ENCODE peak calls at places on chromosomes 12 and 14, in eight cellular contexts. V, J, X, F, N, B, D and U are unnamed samples. For H3K4me1 and H3K9me3, the result is how much of the 10 kb centered on the place peaks cover.

GRCh38 chr12:72134934-72135333 is 137.2 kb upstream of the TRHDE start:
- DNase-seq in V (no peak), J (no peak), X (no peak), F (no peak), N (no peak), B (no peak), D (no peak), U (no peak)

GRCh38 chr14:23351681-23352505 is 794 bp downstream of the SLC22A17 start:
- DNase-seq in V (no peak), J (no peak), X (no peak), F (no peak), N (no peak), B (peak), D (no peak), U (no peak)

GRCh38 chr14:104841730-104842129 is 23.3 kb upstream of the CEP170B start:
- DNase-seq in V (no peak), J (no peak), X (no peak), F (no peak), N (no peak), B (no peak), D (no peak), U (no peak)

GRCh38 chr12:113387631-113388030 is 16.1 kb downstream of the SDS start:
- DNase-seq in V (no peak), J (no peak), X (no peak), F (no peak), N (no peak), B (no peak), D (no peak), U (no peak)

GRCh38 chr12:101564912-101565311 is 29.9 kb upstream of the MYBPC1 start:
- DNase-seq in V (no peak), J (no peak), X (no peak), F (no peak), N (no peak), B (no peak), D (no peak), U (no peak)

GRCh38 chr14:46048127-46048526 is 603.5 kb downstream of the RPL10L start:
- DNase-seq in V (no peak), J (peak), X (no peak), F (peak), N (no peak), B (peak), D (no peak), U (no peak)

GRCh38 chr14:93160353-93160801 is 24.3 kb downstream of the MOAP1 start:
- DNase-seq in V (no peak), J (peak), X (peak), F (peak), N (no peak), B (peak), D (no peak), U (no peak)

GRCh38 chr12:62882140-62882539 is 52.8 kb downstream of the PPM1H start:
- DNase-seq in V (no peak), J (no peak), X (no peak), F (no peak), N (no peak), B (no peak), D (no peak), U (no peak)

GRCh38 chr12:23098110-23099049 is 473.4 kb downstream of the ETNK1 start:
- DNase-seq in V (no peak), J (no peak), X (no peak), F (no peak), N (no peak), B (no peak), D (no peak), U (no peak)

GRCh38 chr14:98912655-98913054 is 359.3 kb downstream of the BCL11B start:
- DNase-seq in V (no peak), J (no peak), X (no peak), F (no peak), N (no peak), B (no peak), D (no peak), U (peak)

GRCh38 chr12:92362109-92362508 is 216.5 kb upstream of the BTG1 start:
- DNase-seq in V (no peak), J (no peak), X (no peak), F (no peak), N (no peak), B (no peak), D (no peak), U (no peak)

GRCh38 chr12:92357584-92358261 is 212.1 kb upstream of the BTG1 start:
- DNase-seq in V (no peak), J (no peak), X (no peak), F (no peak), N (no peak), B (no peak), D (no peak), U (no peak)

GRCh38 chr12:92360543-92360942 is 214.9 kb upstream of the BTG1 start:
- DNase-seq in V (no peak), J (no peak), X (no peak), F (no peak), N (no peak), B (no peak), D (no peak), U (peak)

GRCh38 chr12:92356405-92356804 is 210.8 kb upstream of the BTG1 start:
- DNase-seq in V (no peak), J (no peak), X (no peak), F (no peak), N (no peak), B (no peak), D (no peak), U (no peak)
- H3K4me1 ChIP-seq in V (under half), J (under half), X (under half), F (under half), N (under half), B (under half), D (under half), U (under half)

GRCh38 chr14:80215756-80216581 is 4.7 kb upstream of the DIO2 start:
- DNase-seq in V (no peak), J (no peak), X (peak), F (peak), N (no peak), B (no peak), D (peak), U (no peak)
- H3K27ac ChIP-seq in V (no peak), J (no peak), X (peak), F (peak), N (no peak), B (no peak), D (no peak), U (no peak)

GRCh38 chr14:105855893-105856675 is 329.7 kb downstream of the TMEM121 start:
- DNase-seq in V (no peak), J (no peak), X (no peak), F (no peak), N (peak), B (no peak), D (no peak), U (no peak)
- H3K9me3 ChIP-seq in V (under half), J (under half), X (under half), F (under half), N (under half), B (under half), D (under half), U (under half)

GRCh38 chr12:24997496-24997895 is 48.6 kb upstream of the BCAT1 start:
- DNase-seq in V (no peak), J (no peak), X (no peak), F (no peak), N (no peak), B (no peak), D (no peak), U (no peak)

GRCh38 chr12:24993756-24994155 is 44.9 kb upstream of the BCAT1 start:
- DNase-seq in V (no peak), J (no peak), X (no peak), F (no peak), N (no peak), B (no peak), D (no peak), U (no peak)

GRCh38 chr12:24997970-24998582 is 49.2 kb upstream of the BCAT1 start:
- DNase-seq in V (no peak), J (no peak), X (no peak), F (no peak), N (no peak), B (no peak), D (no peak), U (no peak)

GRCh38 chr12:24996820-24997219 is 47.9 kb upstream of the BCAT1 start:
- DNase-seq in V (no peak), J (no peak), X (no peak), F (no peak), N (no peak), B (no peak), D (no peak), U (no peak)

GRCh38 chr12:24996102-24996797 is 47.3 kb upstream of the BCAT1 start:
- DNase-seq in V (no peak), J (no peak), X (no peak), F (no peak), N (no peak), B (no peak), D (no peak), U (no peak)
- H3K4me1 ChIP-seq in V (under half), J (under half), X (under half), F (under half), N (under half), B (under half), D (under half), U (under half)

GRCh38 chr12:105256011-105256410 is 20.0 kb upstream of the APPL2 start:
- DNase-seq in V (no peak), J (no peak), X (no peak), F (peak), N (no peak), B (no peak), D (no peak), U (no peak)
- H3K27ac ChIP-seq in V (no peak), J (no peak), X (peak), F (no peak), N (peak), B (no peak), D (no peak), U (no peak)

GRCh38 chr14:25837431-25837950 is 760.3 kb downstream of the NOVA1 start:
- DNase-seq in V (no peak), J (no peak), X (no peak), F (no peak), N (no peak), B (no peak), D (no peak), U (no peak)
- H3K9me3 ChIP-seq in V (under half), J (under half), X (under half), F (under half), N (under half), B (under half), D (under half), U (under half)

DNA sequence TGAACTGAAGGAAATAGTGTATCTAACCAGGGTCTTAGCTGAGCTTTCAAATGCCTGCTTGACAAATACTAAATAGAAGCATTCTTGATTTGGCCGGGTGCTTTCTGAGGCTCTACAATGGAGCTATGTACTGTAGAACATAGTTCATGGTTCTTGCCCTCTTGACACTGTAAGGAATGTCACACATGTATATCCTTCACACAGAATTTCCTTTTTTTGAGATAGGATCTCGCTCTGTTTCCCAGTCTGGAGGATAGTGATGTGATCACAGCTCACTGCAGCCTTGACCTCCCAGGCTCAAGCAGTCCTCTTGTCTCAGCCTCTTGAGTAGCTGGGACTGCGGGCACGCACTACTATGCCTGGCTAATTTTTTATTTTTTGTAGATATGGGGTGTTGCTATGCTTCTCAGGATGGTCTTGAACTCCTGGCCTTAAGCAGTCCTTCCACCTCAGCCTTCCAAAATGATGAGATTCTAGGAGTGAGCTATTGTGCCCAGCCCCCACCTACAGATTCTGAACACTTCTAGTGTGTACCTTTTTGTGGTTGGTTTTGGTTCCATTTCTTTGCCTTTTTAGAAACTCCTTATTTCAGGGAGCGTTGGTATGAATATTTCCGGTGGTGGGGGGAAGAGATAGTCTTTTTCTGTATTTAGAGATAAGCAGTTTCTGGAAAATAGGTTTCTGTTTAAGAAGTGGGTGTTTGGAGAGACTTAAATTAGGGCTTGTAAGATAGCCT is 4.2 kb downstream of the MLXIP start:
- DNase-seq in V (no peak), J (no peak), X (no peak), F (no peak), N (no peak), B (no peak), D (no peak), U (no peak)
- H3K4me1 ChIP-seq in V (half or more), J (under half), X (under half), F (under half), N (under half), B (under half), D (under half), U (under half)

GRCh38 chr12:63897931-63898330 is 53.4 kb downstream of the SRGAP1 start:
- DNase-seq in V (no peak), J (no peak), X (no peak), F (no peak), N (no peak), B (no peak), D (no peak), U (no peak)
- H3K27ac ChIP-seq in V (no peak), J (no peak), X (peak), F (no peak), N (no peak), B (no peak), D (no peak), U (no peak)

GRCh38 chr12:131047789-131048610 is 94.3 kb downstream of the ADGRD1 start:
- DNase-seq in V (no peak), J (no peak), X (no peak), F (no peak), N (peak), B (no peak), D (peak), U (no peak)
- H3K9me3 ChIP-seq in V (under half), J (under half), X (under half), F (under half), N (under half), B (under half), D (under half), U (under half)